ENCODE peak calls at places on chromosomes 12 and 14, in ten cellular contexts. One of them, this sample, is unnamed.

GRCh38 chr14:51593397-51593796 is 58.3 kb upstream of the FRMD6 start:
- DNase-seq in A549: no peak
- DNase-seq in body of pancreas: no peak
- DNase-seq in stomach: no peak
- DNase-seq in GM12892: no peak
- DNase-seq in lower leg skin: no peak
- DNase-seq in transverse colon: no peak
- DNase-seq in tibial nerve: no peak
- DNase-seq in IMR-90: no peak
- DNase-seq in right lobe of liver: no peak
- DNase-seq in this sample: no peak

GRCh38 chr12:130070017-130070653 is 92.1 kb upstream of the FZD10 start:
- DNase-seq in A549: peak
- DNase-seq in body of pancreas: peak
- DNase-seq in stomach: no peak
- DNase-seq in GM12892: no peak
- DNase-seq in lower leg skin: no peak
- DNase-seq in transverse colon: no peak
- DNase-seq in tibial nerve: peak
- DNase-seq in IMR-90: no peak
- DNase-seq in right lobe of liver: no peak
- DNase-seq in this sample: no peak

GRCh38 chr12:113403435-113404415 is at the start of gene SDS:
- DNase-seq in A549: no peak
- DNase-seq in body of pancreas: peak
- DNase-seq in stomach: peak
- DNase-seq in GM12892: no peak
- DNase-seq in lower leg skin: no peak
- DNase-seq in transverse colon: peak
- DNase-seq in tibial nerve: peak
- DNase-seq in IMR-90: peak
- DNase-seq in right lobe of liver: peak
- DNase-seq in this sample: no peak

GRCh38 chr12:72679147-72679757 is 407.1 kb downstream of the TRHDE start:
- DNase-seq in A549: no peak
- DNase-seq in body of pancreas: no peak
- DNase-seq in stomach: no peak
- DNase-seq in GM12892: no peak
- DNase-seq in lower leg skin: no peak
- DNase-seq in transverse colon: no peak
- DNase-seq in tibial nerve: no peak
- DNase-seq in IMR-90: no peak
- DNase-seq in right lobe of liver: no peak
- DNase-seq in this sample: no peak

GRCh38 chr12:69480698-69481097 is 10.5 kb downstream of the FRS2 start:
- DNase-seq in A549: no peak
- DNase-seq in body of pancreas: no peak
- DNase-seq in stomach: no peak
- DNase-seq in GM12892: no peak
- DNase-seq in lower leg skin: no peak
- DNase-seq in transverse colon: no peak
- DNase-seq in tibial nerve: no peak
- DNase-seq in IMR-90: no peak
- DNase-seq in right lobe of liver: no peak
- DNase-seq in this sample: no peak

GRCh38 chr14:94598816-94599655 is 13.2 kb upstream of the SERPINA3 start:
- DNase-seq in A549: peak
- DNase-seq in body of pancreas: peak
- DNase-seq in stomach: peak
- DNase-seq in GM12892: no peak
- DNase-seq in lower leg skin: peak
- DNase-seq in transverse colon: peak
- DNase-seq in tibial nerve: peak
- DNase-seq in IMR-90: peak
- DNase-seq in right lobe of liver: peak
- DNase-seq in this sample: peak

GRCh38 chr14:70871863-70872677 is 35.2 kb upstream of the PCNX1 start:
- DNase-seq in A549: no peak
- DNase-seq in body of pancreas: no peak
- DNase-seq in stomach: no peak
- DNase-seq in GM12892: no peak
- DNase-seq in lower leg skin: no peak
- DNase-seq in transverse colon: no peak
- DNase-seq in tibial nerve: no peak
- DNase-seq in IMR-90: no peak
- DNase-seq in right lobe of liver: no peak
- DNase-seq in this sample: no peak

GRCh38 chr12:130192667-130193345 is 30.5 kb downstream of the FZD10 start:
- DNase-seq in A549: peak
- DNase-seq in body of pancreas: no peak
- DNase-seq in stomach: peak
- DNase-seq in GM12892: no peak
- DNase-seq in lower leg skin: no peak
- DNase-seq in transverse colon: no peak
- DNase-seq in tibial nerve: no peak
- DNase-seq in IMR-90: no peak
- DNase-seq in right lobe of liver: no peak
- DNase-seq in this sample: peak

GRCh38 chr14:66649515-66649914 is 141.6 kb downstream of the GPHN start:
- DNase-seq in A549: no peak
- DNase-seq in body of pancreas: no peak
- DNase-seq in stomach: no peak
- DNase-seq in GM12892: no peak
- DNase-seq in lower leg skin: no peak
- DNase-seq in transverse colon: no peak
- DNase-seq in tibial nerve: no peak
- DNase-seq in IMR-90: no peak
- DNase-seq in right lobe of liver: no peak
- DNase-seq in this sample: no peak

GRCh38 chr12:106582661-106583577 is at the start of gene RFX4:
- DNase-seq in A549: no peak
- DNase-seq in body of pancreas: no peak
- DNase-seq in stomach: no peak
- DNase-seq in GM12892: no peak
- DNase-seq in lower leg skin: no peak
- DNase-seq in transverse colon: no peak
- DNase-seq in tibial nerve: no peak
- DNase-seq in IMR-90: no peak
- DNase-seq in right lobe of liver: no peak
- DNase-seq in this sample: no peak

GRCh38 chr12:90970471-90970870 is 15.5 kb upstream of the CCER1 start:
- DNase-seq in A549: peak
- DNase-seq in body of pancreas: no peak
- DNase-seq in stomach: no peak
- DNase-seq in GM12892: no peak
- DNase-seq in lower leg skin: no peak
- DNase-seq in transverse colon: no peak
- DNase-seq in tibial nerve: no peak
- DNase-seq in IMR-90: peak
- DNase-seq in right lobe of liver: no peak
- DNase-seq in this sample: no peak

GRCh38 chr12:128766738-128767501 is 56.8 kb downstream of the SLC15A4 start:
- DNase-seq in A549: no peak
- DNase-seq in body of pancreas: no peak
- DNase-seq in stomach: no peak
- DNase-seq in GM12892: no peak
- DNase-seq in lower leg skin: no peak
- DNase-seq in transverse colon: no peak
- DNase-seq in tibial nerve: no peak
- DNase-seq in IMR-90: no peak
- DNase-seq in right lobe of liver: no peak
- DNase-seq in this sample: peak

GRCh38 chr14:51302319-51303030 is 62.4 kb downstream of the TMX1 start:
- DNase-seq in A549: no peak
- DNase-seq in body of pancreas: no peak
- DNase-seq in stomach: no peak
- DNase-seq in GM12892: no peak
- DNase-seq in lower leg skin: no peak
- DNase-seq in transverse colon: no peak
- DNase-seq in tibial nerve: no peak
- DNase-seq in IMR-90: no peak
- DNase-seq in right lobe of liver: no peak
- DNase-seq in this sample: no peak

GRCh38 chr12:13362260-13362841 is 165.8 kb downstream of the EMP1 start:
- DNase-seq in A549: peak
- DNase-seq in body of pancreas: peak
- DNase-seq in stomach: peak
- DNase-seq in GM12892: peak
- DNase-seq in lower leg skin: no peak
- DNase-seq in transverse colon: peak
- DNase-seq in tibial nerve: peak
- DNase-seq in IMR-90: peak
- DNase-seq in right lobe of liver: peak
- DNase-seq in this sample: peak

GRCh38 chr14:103140316-103141109 is 17.3 kb downstream of the TNFAIP2 start:
- DNase-seq in A549: no peak
- DNase-seq in body of pancreas: no peak
- DNase-seq in stomach: no peak
- DNase-seq in GM12892: no peak
- DNase-seq in lower leg skin: no peak
- DNase-seq in transverse colon: no peak
- DNase-seq in tibial nerve: no peak
- DNase-seq in IMR-90: no peak
- DNase-seq in right lobe of liver: no peak
- DNase-seq in this sample: no peak

GRCh38 chr12:47717443-47718193 is 7.7 kb downstream of the ENDOU start:
- DNase-seq in A549: peak
- DNase-seq in body of pancreas: peak
- DNase-seq in stomach: peak
- DNase-seq in GM12892: no peak
- DNase-seq in lower leg skin: peak
- DNase-seq in transverse colon: peak
- DNase-seq in tibial nerve: peak
- DNase-seq in IMR-90: peak
- DNase-seq in right lobe of liver: peak
- DNase-seq in this sample: peak

GRCh38 chr14:104864267-104865068 is 600 bp upstream of the CEP170B start:
- DNase-seq in A549: peak
- DNase-seq in body of pancreas: peak
- DNase-seq in stomach: peak
- DNase-seq in GM12892: peak
- DNase-seq in lower leg skin: no peak
- DNase-seq in transverse colon: peak
- DNase-seq in tibial nerve: no peak
- DNase-seq in IMR-90: no peak
- DNase-seq in right lobe of liver: peak
- DNase-seq in this sample: peak
- TF ChIP-seq POLR2A in A549: no peak
- TF ChIP-seq POLR2A in body of pancreas: peak
- TF ChIP-seq POLR2A in stomach: no peak
- TF ChIP-seq POLR2A in GM12892: no peak
- TF ChIP-seq POLR2A in lower leg skin: no peak
- TF ChIP-seq POLR2A in transverse colon: peak
- TF ChIP-seq POLR2A in tibial nerve: no peak
- TF ChIP-seq POLR2A in IMR-90: no peak
- TF ChIP-seq POLR2A in right lobe of liver: peak
- TF ChIP-seq POLR2A in this sample: no peak

DNA sequence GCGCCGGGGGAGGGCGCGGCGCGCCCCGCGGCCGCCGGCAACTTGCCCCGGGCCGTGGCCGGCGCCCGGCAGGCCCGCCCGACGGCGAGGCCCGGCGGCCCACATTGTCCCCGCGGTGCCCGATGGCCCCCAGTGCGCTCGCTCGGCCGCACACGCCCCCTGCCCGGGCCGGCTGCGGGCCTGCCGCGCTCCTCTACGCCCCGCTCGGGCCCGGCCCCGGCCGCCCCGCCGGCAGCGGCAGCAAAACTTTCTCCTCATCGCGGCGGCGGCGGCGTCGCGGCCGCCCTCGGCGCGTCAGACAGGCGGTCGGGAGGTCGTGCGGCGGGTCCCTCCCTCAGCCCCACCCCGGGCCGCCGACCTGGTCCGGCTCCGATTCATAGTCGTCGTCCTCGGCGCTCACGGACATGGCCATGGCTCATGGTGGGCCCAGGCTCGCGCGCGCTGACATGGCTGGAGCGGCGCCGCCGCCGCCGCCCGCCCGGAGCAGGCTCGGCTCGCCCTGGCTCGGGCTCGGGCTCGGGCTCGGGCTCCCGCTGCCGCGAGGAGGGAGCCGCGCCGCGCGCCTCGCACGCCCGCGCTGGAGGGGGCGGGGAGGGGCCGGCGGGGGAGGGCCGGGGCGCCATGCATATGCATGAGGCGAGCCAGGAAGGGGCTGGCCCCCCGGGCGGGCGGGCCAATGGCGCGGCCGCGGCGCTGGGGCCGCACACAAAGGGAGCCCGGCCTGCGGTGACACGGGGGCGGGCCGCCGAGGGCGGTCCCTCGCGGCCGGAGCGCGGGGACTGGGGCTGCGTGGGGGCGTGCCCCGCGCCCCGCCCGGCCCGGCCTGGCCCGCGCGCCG is 67.1 kb downstream of the RNF34 start:
- DNase-seq in A549: peak
- DNase-seq in body of pancreas: peak
- DNase-seq in stomach: peak
- DNase-seq in GM12892: peak
- DNase-seq in lower leg skin: peak
- DNase-seq in transverse colon: peak
- DNase-seq in tibial nerve: peak
- DNase-seq in IMR-90: peak
- DNase-seq in right lobe of liver: peak
- DNase-seq in this sample: peak
- TF ChIP-seq POLR2A in A549: peak
- TF ChIP-seq POLR2A in body of pancreas: peak
- TF ChIP-seq POLR2A in stomach: no peak
- TF ChIP-seq POLR2A in GM12892: no peak
- TF ChIP-seq POLR2A in lower leg skin: no peak
- TF ChIP-seq POLR2A in transverse colon: peak
- TF ChIP-seq POLR2A in tibial nerve: peak
- TF ChIP-seq POLR2A in IMR-90: peak
- TF ChIP-seq POLR2A in right lobe of liver: peak
- TF ChIP-seq POLR2A in this sample: no peak

GRCh38 chr12:30695327-30696102 is at the start of gene IPO8:
- DNase-seq in A549: peak
- DNase-seq in body of pancreas: peak
- DNase-seq in stomach: peak
- DNase-seq in GM12892: peak
- DNase-seq in lower leg skin: peak
- DNase-seq in transverse colon: peak
- DNase-seq in tibial nerve: peak
- DNase-seq in IMR-90: peak
- DNase-seq in right lobe of liver: peak
- DNase-seq in this sample: peak
- TF ChIP-seq POLR2A in A549: peak
- TF ChIP-seq POLR2A in body of pancreas: peak
- TF ChIP-seq POLR2A in stomach: no peak
- TF ChIP-seq POLR2A in GM12892: peak
- TF ChIP-seq POLR2A in lower leg skin: no peak
- TF ChIP-seq POLR2A in transverse colon: peak
- TF ChIP-seq POLR2A in tibial nerve: no peak
- TF ChIP-seq POLR2A in IMR-90: no peak
- TF ChIP-seq POLR2A in right lobe of liver: peak
- TF ChIP-seq POLR2A in this sample: no peak

DNA sequence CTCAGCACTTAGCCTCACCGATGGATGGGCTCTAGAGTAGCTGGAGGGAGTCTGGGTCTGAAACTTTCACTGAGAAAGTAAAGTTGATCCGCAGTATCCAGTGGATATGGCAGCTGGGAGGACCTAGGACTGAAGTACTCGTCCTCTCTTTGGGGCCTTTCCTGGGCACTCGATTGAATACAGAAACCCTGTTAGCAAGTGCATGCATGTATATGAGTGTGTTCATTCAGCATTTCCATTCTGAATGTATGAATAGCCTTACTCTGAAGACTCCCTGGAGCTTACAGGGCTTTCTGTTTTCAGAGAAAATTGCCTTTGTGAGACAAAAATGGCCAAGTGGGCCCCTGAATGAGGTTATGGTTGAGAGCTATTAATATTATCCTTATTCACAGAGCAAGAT is 62.8 kb downstream of the DAD1 start:
- DNase-seq in A549: no peak
- DNase-seq in body of pancreas: no peak
- DNase-seq in stomach: no peak
- DNase-seq in GM12892: no peak
- DNase-seq in lower leg skin: no peak
- DNase-seq in transverse colon: no peak
- DNase-seq in tibial nerve: no peak
- DNase-seq in IMR-90: no peak
- DNase-seq in right lobe of liver: no peak
- DNase-seq in this sample: no peak
- TF ChIP-seq POLR2A in A549: no peak
- TF ChIP-seq POLR2A in body of pancreas: no peak
- TF ChIP-seq POLR2A in stomach: no peak
- TF ChIP-seq POLR2A in GM12892: peak
- TF ChIP-seq POLR2A in lower leg skin: no peak
- TF ChIP-seq POLR2A in transverse colon: no peak
- TF ChIP-seq POLR2A in tibial nerve: no peak
- TF ChIP-seq POLR2A in IMR-90: no peak
- TF ChIP-seq POLR2A in right lobe of liver: no peak
- TF ChIP-seq POLR2A in this sample: no peak